ENCODE peak calls at places on chromosome 7, in six cellular contexts. M is lower lobe of right lung, O is hepatocyte, G is GM23338, K is IMR-90, J is Peyer's patch. U is an unnamed sample.

GRCh38 chr7:55507743-55508142 is 64.6 kb downstream of the VOPP1 start:
- DNase-seq in M (no peak), O (no peak), G (no peak), K (no peak), J (no peak), U (no peak)

GRCh38 chr7:94698275-94698674 is 42.3 kb upstream of the SGCE start:
- DNase-seq in M (no peak), O (peak; percentile 40), G (no peak), K (peak; percentile 84), J (no peak), U (no peak)

GRCh38 chr7:28442540-28443420 is 30.5 kb downstream of the CREB5 start:
- DNase-seq in M (no peak), O (peak; percentile 7), G (no peak), K (peak; percentile 54), J (no peak), U (no peak)

GRCh38 chr7:139332960-139333359 is 8.2 kb upstream of the FMC1 start:
- DNase-seq in M (no peak), O (no peak), G (no peak), K (no peak), J (no peak), U (no peak)

GRCh38 chr7:70384891-70385290 is 747.1 kb upstream of the GALNT17 start:
- DNase-seq in M (no peak), O (peak; percentile 32), G (no peak), K (peak; percentile 11), J (no peak), U (no peak)

GRCh38 chr7:105097619-105098018 is 83.6 kb downstream of the KMT2E start:
- DNase-seq in M (no peak), O (no peak), G (no peak), K (peak; percentile 96), J (no peak), U (no peak)

GRCh38 chr7:103947026-103947655 is 42.3 kb downstream of the RELN start:
- DNase-seq in M (no peak), O (no peak), G (no peak), K (peak; percentile 31), J (no peak), U (no peak)

GRCh38 chr7:66960192-66960591 is 35.2 kb downstream of the SBDS start:
- DNase-seq in M (no peak), O (no peak), G (no peak), K (no peak), J (no peak), U (no peak)

GRCh38 chr7:25716421-25716820 is 435.6 kb upstream of the NFE2L3 start:
- DNase-seq in M (no peak), O (no peak), G (no peak), K (peak; percentile 0), J (no peak), U (no peak)

GRCh38 chr7:91657386-91658120 is 222.9 kb downstream of the MTERF1 start:
- DNase-seq in M (no peak), O (no peak), G (peak; percentile 36), K (no peak), J (no peak), U (no peak)

GRCh38 chr7:133650067-133650466 is 397.2 kb downstream of the EXOC4 start:
- DNase-seq in M (no peak), O (no peak), G (no peak), K (peak; percentile 69), J (no peak), U (no peak)

GRCh38 chr7:30366606-30367005 is 82.2 kb downstream of the ZNRF2 start:
- DNase-seq in M (no peak), O (no peak), G (no peak), K (peak; percentile 36), J (no peak), U (no peak)

GRCh38 chr7:91880413-91881241 is at the start of gene MTERF1:
- DNase-seq in M (peak; percentile 95), O (peak; percentile 95), G (peak; percentile 97), K (peak; percentile 88), J (peak; percentile 96), U (peak; percentile 95)

GRCh38 chr7:38656976-38657375 is 25.8 kb upstream of the AMPH start:
- DNase-seq in M (no peak), O (no peak), G (no peak), K (no peak), J (no peak), U (no peak)

GRCh38 chr7:157992511-157993160 is 595.0 kb downstream of the PTPRN2 start:
- DNase-seq in M (no peak), O (no peak), G (no peak), K (no peak), J (no peak), U (no peak)

GRCh38 chr7:116805100-116805544 is 57.3 kb upstream of the CAPZA2 start:
- DNase-seq in M (no peak), O (peak; percentile 57), G (no peak), K (peak; percentile 76), J (no peak), U (no peak)

GRCh38 chr7:102306916-102307677 is 20.4 kb downstream of the SH2B2 start:
- DNase-seq in M (peak; percentile 85), O (peak; percentile 65), G (peak; percentile 80), K (peak; percentile 78), J (peak; percentile 94), U (no peak)

GRCh38 chr7:63925626-63926460 is 72.8 kb upstream of the ZNF722 start:
- DNase-seq in M (peak; percentile 95), O (no peak), G (no peak), K (no peak), J (peak; percentile 78), U (peak; percentile 89)

GRCh38 chr7:158430308-158431034 is 157.2 kb downstream of the PTPRN2 start:
- DNase-seq in M (no peak), O (no peak), G (no peak), K (no peak), J (no peak), U (no peak)

GRCh38 chr7:96663871-96664445 is 45.7 kb downstream of the SEM1 start:
- DNase-seq in M (no peak), O (no peak), G (peak; percentile 4), K (no peak), J (no peak), U (no peak)

GRCh38 chr7:102273749-102274712 is 12.6 kb upstream of the SH2B2 start:
- DNase-seq in M (no peak), O (peak; percentile 79), G (no peak), K (peak; percentile 83), J (peak; percentile 94), U (no peak)

GRCh38 chr7:159065852-159066480 is 78.7 kb downstream of the VIPR2 start:
- DNase-seq in M (no peak), O (no peak), G (no peak), K (no peak), J (no peak), U (no peak)

GRCh38 chr7:11589251-11589650 is 242.7 kb downstream of the THSD7A start:
- DNase-seq in M (no peak), O (no peak), G (no peak), K (no peak), J (no peak), U (no peak)

GRCh38 chr7:7876419-7876818 is 92.2 kb upstream of the GLCCI1 start:
- DNase-seq in M (no peak), O (no peak), G (no peak), K (no peak), J (no peak), U (no peak)

GRCh38 chr7:149823631-149824199 is 14.5 kb upstream of the ZNF862 start:
- DNase-seq in M (peak; percentile 25), O (no peak), G (no peak), K (no peak), J (no peak), U (no peak)

GRCh38 chr7:29163854-29164253 is 17.5 kb upstream of the CPVL start:
- DNase-seq in M (no peak), O (peak; percentile 19), G (no peak), K (no peak), J (no peak), U (no peak)

GRCh38 chr7:11648980-11649379 is 183.0 kb downstream of the THSD7A start:
- DNase-seq in M (no peak), O (no peak), G (no peak), K (no peak), J (no peak), U (no peak)

GRCh38 chr7:99408347-99409191 is at the start of the genes BUD31 and PDAP1:
- DNase-seq in M (peak; percentile 95), O (peak; percentile 94), G (peak; percentile 96), K (peak; percentile 95), J (peak; percentile 97), U (peak; percentile 91)

DNA sequence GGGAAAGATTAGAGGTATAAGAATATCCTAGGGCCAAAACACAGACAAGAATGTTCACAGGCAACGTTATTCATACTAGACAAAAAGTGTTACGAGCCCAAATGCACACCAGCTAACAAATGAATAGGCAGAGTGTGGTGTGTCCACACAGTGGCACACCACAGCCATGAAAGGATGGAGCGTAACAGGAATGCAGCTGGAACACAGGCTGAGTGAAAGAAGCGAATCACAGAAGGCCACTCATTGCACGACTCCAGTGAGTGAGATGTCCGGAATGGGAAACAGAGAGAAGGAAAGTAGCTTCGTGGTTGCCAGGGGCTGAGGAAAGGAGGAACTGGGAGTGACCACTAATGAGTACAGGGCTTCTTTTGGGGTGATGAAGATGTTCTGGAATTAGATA is 198.8 kb downstream of the TNS3 start:
- DNase-seq in M (no peak), O (no peak), G (no peak), K (peak; percentile 65), J (peak; percentile 30), U (no peak)
- H3K36me3 ChIP-seq in M (peaks cover 21% of the 10 kb centered on the region), O (no peaks in the 10 kb centered on the region), G (no peaks in the 10 kb centered on the region), K (peaks cover 36% of the 10 kb centered on the region), J (no peaks in the 10 kb centered on the region), U (no peaks in the 10 kb centered on the region)

DNA sequence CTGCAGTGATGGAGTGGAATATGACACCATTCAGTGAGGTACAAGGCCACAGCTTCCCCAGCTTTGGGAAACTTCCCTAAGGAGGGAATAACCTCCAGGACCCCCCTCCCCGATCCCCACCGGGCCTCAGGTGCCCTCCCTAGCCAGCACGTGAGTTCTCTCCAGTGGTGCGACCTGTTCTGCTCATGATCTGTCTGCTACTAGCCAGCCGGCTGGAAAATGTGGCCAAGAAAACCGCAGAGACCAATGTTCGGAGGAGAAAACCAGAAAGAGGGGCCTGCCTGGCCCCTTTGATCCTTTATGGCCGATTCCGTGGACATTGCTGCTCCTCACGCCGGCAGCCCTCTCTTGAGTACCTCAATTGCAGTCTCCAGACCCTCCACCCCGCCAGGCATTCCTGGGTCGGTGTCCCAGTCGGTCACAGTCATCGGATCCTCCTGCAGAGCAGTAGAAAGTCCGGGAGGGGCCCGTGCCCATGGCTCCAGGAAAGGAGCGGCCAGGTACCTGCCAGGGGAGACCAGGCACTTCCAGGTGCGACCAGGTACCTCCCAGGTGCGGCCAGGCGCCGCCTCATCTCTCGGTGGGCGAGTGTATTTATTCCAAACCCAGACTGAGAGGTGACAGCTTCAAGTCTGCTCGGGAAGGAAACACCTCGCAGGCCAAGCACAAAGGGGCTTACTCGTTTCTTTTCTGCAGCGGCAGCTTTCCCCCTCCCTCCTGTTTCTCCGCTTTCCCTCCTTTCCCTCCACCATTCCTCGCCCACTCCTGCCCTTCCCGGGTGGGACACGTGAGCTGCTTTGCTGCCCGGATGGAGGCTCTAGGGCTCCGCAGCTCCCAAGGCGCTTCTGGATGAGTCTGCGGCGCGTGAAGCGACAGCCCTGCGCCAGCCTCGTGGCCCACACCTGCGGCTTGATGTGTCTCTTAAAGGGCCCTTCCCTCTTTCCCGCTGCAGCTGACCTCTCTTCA is 39.6 kb upstream of the AGK start:
- DNase-seq in M (peak; percentile 46), O (peak; percentile 40), G (peak; percentile 78), K (no peak), J (peak; percentile 46), U (no peak)
- H3K4me3 ChIP-seq in M (peak overlapping the region; percentile 36), O (no peak overlapping the region), G (peak overlapping the region; percentile 73), K (no peak overlapping the region), J (peak overlapping the region; percentile 32), U (peak overlapping the region; percentile 30)

GRCh38 chr7:141744131-141744530 is 6.0 kb downstream of the SSBP1 start:
- DNase-seq in M (no peak), O (no peak), G (no peak), K (peak; percentile 6), J (no peak), U (no peak)
- H3K36me3 ChIP-seq in M (peaks cover 97% of the 10 kb centered on the region), O (peaks cover 4% of the 10 kb centered on the region), G (peaks cover 93% of the 10 kb centered on the region), K (peaks cover 38% of the 10 kb centered on the region), J (peaks cover 2% of the 10 kb centered on the region), U (peaks cover 47% of the 10 kb centered on the region)

GRCh38 chr7:36764929-36765328 is 40.6 kb upstream of the AOAH start:
- DNase-seq in M (no peak), O (no peak), G (peak; percentile 30), K (no peak), J (no peak), U (no peak)
- H3K4me3 ChIP-seq in M (no peak overlapping the region), O (no peak overlapping the region), G (no peak overlapping the region), K (no peak overlapping the region), J (no peak overlapping the region), U (no peak overlapping the region)

U was measured in CD8-positive, alpha-beta T cell.